ENCODE peak calls at places on chromosomes 6 and 20, in seven cellular contexts. X is MM.1S, S is PC-9, L is GM23248, Q is fibroblast of lung, C is GM23338, P is PC-3. W is an unnamed sample.

GRCh38 chr20:47957135-47957534 is 171.9 kb upstream of the SULF2 start:
- DNase-seq in Q (no peak), X (no peak), S (no peak), P (no peak), C (no peak), L (no peak), W (no peak)

GRCh38 chr6:55983861-55984260 is 108.5 kb upstream of the BMP5 start:
- DNase-seq in Q (no peak), P (no peak), S (no peak), L (no peak), X (no peak), C (no peak), W (no peak)

GRCh38 chr6:44388135-44388487 is 605 bp downstream of the CDC5L start:
- DNase-seq in P (no peak), C (peak; percentile 20), L (no peak), X (no peak), S (no peak), Q (no peak), W (no peak)

GRCh38 chr6:52081237-52081636 is 6.2 kb downstream of the PKHD1 start:
- DNase-seq in S (no peak), Q (no peak), P (no peak), L (no peak), C (no peak), X (no peak), W (no peak)

GRCh38 chr6:15063253-15063853 is 182.5 kb upstream of the JARID2 start:
- DNase-seq in Q (no peak), L (peak; percentile 43), X (no peak), S (no peak), P (no peak), C (no peak), W (no peak)

GRCh38 chr6:6676910-6677441 is 88.5 kb downstream of the LY86 start:
- DNase-seq in C (peak; percentile 84), L (peak; percentile 79), X (peak; percentile 71), P (peak; percentile 93), Q (peak; percentile 77), S (peak; percentile 82), W (peak; percentile 79)

GRCh38 chr20:62728028-62728780 is 19.6 kb downstream of the NTSR1 start:
- DNase-seq in C (no peak), X (peak; percentile 20), S (no peak), L (no peak), Q (no peak), P (no peak), W (no peak)

GRCh38 chr6:15247750-15248450 is 2.0 kb downstream of the JARID2 start:
- DNase-seq in C (peak; percentile 66), X (peak; percentile 49), L (peak; percentile 78), S (peak; percentile 52), Q (peak; percentile 57), P (peak; percentile 37), W (peak; percentile 88)

GRCh38 chr20:53099851-53100250 is 127.7 kb downstream of the TSHZ2 start:
- DNase-seq in L (peak; percentile 67), C (no peak), S (no peak), Q (no peak), P (no peak), X (no peak), W (peak; percentile 15)

GRCh38 chr6:100464162-100464851 is 414 bp downstream of the SIM1 start:
- DNase-seq in L (no peak), C (peak; percentile 44), Q (no peak), X (no peak), P (no peak), S (no peak), W (peak; percentile 69)

GRCh38 chr6:3385660-3386151 is 71.1 kb downstream of the SLC22A23 start:
- DNase-seq in S (no peak), Q (no peak), C (no peak), P (no peak), L (peak; percentile 51), X (no peak), W (no peak)

GRCh38 chr6:56913276-56914138 is 41.4 kb upstream of the BEND6 start:
- DNase-seq in S (no peak), L (no peak), P (no peak), Q (peak; percentile 64), C (no peak), X (no peak), W (no peak)

GRCh38 chr20:46701057-46701456 is 8.4 kb upstream of the SLC2A10 start:
- DNase-seq in Q (no peak), C (no peak), P (no peak), L (peak; percentile 44), S (no peak), X (no peak), W (no peak)

GRCh38 chr6:47073125-47074110 is 31.3 kb upstream of the ADGRF1 start:
- DNase-seq in L (no peak), C (peak; percentile 69), S (no peak), P (peak; percentile 41), X (no peak), Q (no peak), W (no peak)

GRCh38 chr6:104799134-104799657 is 60.5 kb downstream of the HACE1 start:
- DNase-seq in P (no peak), X (no peak), S (no peak), L (no peak), C (no peak), Q (no peak), W (no peak)

GRCh38 chr20:6533828-6534388 is 233.6 kb upstream of the BMP2 start:
- DNase-seq in C (peak; percentile 4), S (no peak), L (peak; percentile 73), Q (peak; percentile 91), X (no peak), P (peak; percentile 35), W (peak; percentile 54)

GRCh38 chr6:152734630-152735029 is 16.0 kb upstream of the VIP start:
- DNase-seq in S (no peak), L (no peak), Q (no peak), P (no peak), C (no peak), X (no peak), W (no peak)

GRCh38 chr6:143745160-143746133 is 67.7 kb downstream of the PHACTR2 start:
- DNase-seq in X (no peak), S (peak; percentile 80), C (peak; percentile 72), L (peak; percentile 43), Q (peak; percentile 64), P (peak; percentile 48), W (peak; percentile 65)
- H3K4me1 ChIP-seq in X (no peaks in the 10 kb centered on the region), S (peaks cover 32% of the 10 kb centered on the region), C (peaks cover 74% of the 10 kb centered on the region), L (peaks cover 14% of the 10 kb centered on the region), Q (peaks cover 9% of the 10 kb centered on the region), P (peaks cover 20% of the 10 kb centered on the region), W (peaks cover 56% of the 10 kb centered on the region)

GRCh38 chr6:10401632-10402223 is 13.1 kb downstream of the TFAP2A start:
- DNase-seq in L (no peak), Q (no peak), C (no peak), X (no peak), S (no peak), P (no peak), W (no peak)
- TF ChIP-seq EZH2 in L (no peak), Q (no peak), C (peak; percentile 51), X (no peak), S (no peak), P (no peak), W (no peak)

GRCh38 chr6:130406935-130407532 is 41.2 kb downstream of the TMEM200A start:
- DNase-seq in Q (no peak), C (no peak), P (no peak), X (no peak), L (peak; percentile 46), S (no peak), W (no peak)

GRCh38 chr6:130417951-130418350 is 52.1 kb downstream of the TMEM200A start:
- DNase-seq in S (no peak), X (no peak), L (peak; percentile 47), P (peak; percentile 22), Q (peak; percentile 74), C (no peak), W (no peak)

GRCh38 chr6:130411481-130411880 is 45.7 kb downstream of the TMEM200A start:
- DNase-seq in X (no peak), Q (no peak), L (no peak), P (peak; percentile 4), C (no peak), S (no peak), W (no peak)

GRCh38 chr6:130409394-130410095 is 43.7 kb downstream of the TMEM200A start:
- DNase-seq in C (no peak), P (no peak), S (no peak), X (no peak), L (peak; percentile 59), Q (peak; percentile 61), W (no peak)

GRCh38 chr6:130412556-130413290 is 46.9 kb downstream of the TMEM200A start:
- DNase-seq in S (no peak), P (no peak), X (no peak), C (no peak), Q (peak; percentile 49), L (peak; percentile 69), W (no peak)
- H3K4me1 ChIP-seq in S (no peaks in the 10 kb centered on the region), P (no peaks in the 10 kb centered on the region), X (no peaks in the 10 kb centered on the region), C (peaks cover 20% of the 10 kb centered on the region), Q (peaks cover 8% of the 10 kb centered on the region), L (peaks cover 37% of the 10 kb centered on the region), W (no peaks in the 10 kb centered on the region)

DNA sequence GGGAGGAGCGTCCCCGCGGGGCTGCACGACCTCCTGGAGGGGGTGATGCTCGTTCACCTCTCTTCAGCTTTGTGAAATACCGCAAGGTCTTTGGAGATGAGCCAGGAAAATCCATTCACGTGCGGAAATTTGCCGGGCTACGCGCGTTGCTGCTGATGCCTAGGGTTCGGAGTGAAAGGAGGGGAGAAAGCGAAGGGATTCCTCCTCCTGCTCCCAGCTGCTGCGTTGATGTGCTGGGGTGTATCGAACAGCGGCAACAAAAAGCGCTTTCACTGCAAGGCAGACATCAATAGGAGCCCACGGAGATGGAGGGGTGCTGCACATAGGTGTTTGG is 391 bp upstream of the B3GAT2 start:
- DNase-seq in L (no peak), X (no peak), Q (peak; percentile 4), P (no peak), C (peak; percentile 48), S (no peak), W (no peak)
- TF ChIP-seq EZH2 in L (no peak), X (no peak), Q (no peak), P (no peak), C (peak; percentile 3), S (no peak), W (peak; percentile 72)

DNA sequence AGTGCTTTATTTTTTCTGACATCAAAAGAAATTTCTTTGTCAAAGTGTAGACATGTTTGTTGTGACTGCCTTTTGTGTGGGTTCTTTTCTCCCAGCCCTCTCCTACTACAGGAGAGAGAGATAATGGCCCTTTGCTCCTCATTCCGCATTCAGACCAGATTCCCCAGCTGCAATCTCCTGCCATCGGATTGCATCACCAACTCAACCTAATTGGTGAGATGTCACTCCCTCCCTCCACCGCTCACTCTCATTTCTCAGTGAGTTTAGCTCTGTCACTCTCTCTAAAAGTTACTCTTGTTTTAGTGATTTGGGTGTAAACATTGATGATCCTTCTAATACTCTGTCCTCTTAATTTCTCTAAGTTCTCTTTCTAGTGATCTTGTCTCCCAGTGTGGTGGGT is 22.7 kb downstream of the UTRN start:
- DNase-seq in P (no peak), L (no peak), X (no peak), S (no peak), Q (no peak), C (peak; percentile 54), W (peak; percentile 53)
- H3K4me1 ChIP-seq in P (peaks cover 9% of the 10 kb centered on the region), L (peaks cover 2% of the 10 kb centered on the region), X (peaks cover 10% of the 10 kb centered on the region), S (no peaks in the 10 kb centered on the region), Q (peaks cover 4% of the 10 kb centered on the region), C (peaks cover 21% of the 10 kb centered on the region), W (peaks cover 11% of the 10 kb centered on the region)